ENCODE peak calls at places on chromosome X, in ten cellular contexts. K is Right ventricle myocardium superior, O is iPS DF 6.9, T is psoas muscle, B is SW 1271, V is NCI-H1092, X is NCI-H524, H is NCI-H2227 treated with DMSO at 0.1 percent for 48 hours, M is adrenal gland, F is renal cortical epithelial cell. Z is an unnamed sample.

GRCh38 chrX:1164322-1165288 is 47.8 kb downstream of the CRLF2 start:
- DNase-seq in B (no peak), X (no peak), K (no peak), F (no peak), V (no peak), M (peak), T (no peak), O (no peak), H (no peak), Z (no peak)

GRCh38 chrX:124238268-124238667 is 94.2 kb upstream of the TEX13D start:
- DNase-seq in H (no peak), F (no peak), O (no peak), M (no peak), K (no peak), V (no peak), T (no peak), B (no peak), X (no peak), Z (no peak)

GRCh38 chrX:10484683-10485247 is 135.6 kb downstream of the MID1 start:
- DNase-seq in M (no peak), V (no peak), X (peak), T (no peak), K (no peak), B (no peak), H (no peak), O (no peak), F (peak), Z (no peak)

GRCh38 chrX:143635915-143636314 is at the start of gene SLITRK4:
- DNase-seq in V (no peak), M (peak), T (no peak), O (peak), B (no peak), F (peak), X (peak), K (no peak), H (no peak), Z (no peak)

GRCh38 chrX:21479695-21480280 is 105.6 kb downstream of the CNKSR2 start:
- DNase-seq in O (peak), X (peak), T (no peak), V (peak), B (peak), K (no peak), H (peak), F (peak), M (no peak), Z (peak)

GRCh38 chrX:40099046-40099968 is 1.5 kb upstream of the BCOR start:
- DNase-seq in F (no peak), O (no peak), T (peak), V (peak), M (peak), B (peak), X (peak), K (peak), H (peak), Z (no peak)

GRCh38 chrX:129984196-129984962 is 1.9 kb downstream of the BCORL1 start:
- DNase-seq in X (no peak), F (no peak), B (peak), M (peak), K (peak), V (no peak), H (peak), T (peak), O (no peak), Z (no peak)

GRCh38 chrX:39204945-39205344 is 403.7 kb downstream of the MID1IP1 start:
- DNase-seq in F (peak), M (no peak), B (no peak), T (no peak), K (no peak), V (no peak), H (no peak), X (no peak), O (no peak), Z (no peak)

GRCh38 chrX:46208225-46208854 is 336.9 kb downstream of the ZNF674 start:
- DNase-seq in F (peak), X (no peak), V (no peak), B (no peak), H (no peak), T (no peak), K (no peak), M (no peak), O (no peak), Z (no peak)

GRCh38 chrX:104270212-104270611 is 15.5 kb upstream of the ESX1 start:
- DNase-seq in O (no peak), B (no peak), V (no peak), K (no peak), H (no peak), M (no peak), T (no peak), X (peak), F (no peak), Z (no peak)

GRCh38 chrX:142249721-142250120 is 44.6 kb upstream of the MAGEC2 start:
- DNase-seq in V (no peak), B (no peak), O (no peak), H (no peak), K (no peak), M (no peak), X (no peak), F (no peak), T (no peak), Z (no peak)

GRCh38 chrX:72545990-72546389 is 26.7 kb downstream of the HDAC8 start:
- DNase-seq in B (no peak), O (no peak), K (no peak), V (peak), T (no peak), F (peak), M (no peak), X (no peak), H (no peak), Z (no peak)

GRCh38 chrX:100652266-100652665 is 8.3 kb downstream of the SRPX2 start:
- DNase-seq in T (no peak), M (no peak), O (no peak), F (no peak), V (no peak), B (no peak), K (no peak), X (no peak), H (no peak), Z (no peak)

GRCh38 chrX:9160698-9161329 is 126.9 kb upstream of the FAM9B start:
- DNase-seq in V (no peak), T (no peak), X (no peak), F (no peak), M (no peak), B (no peak), O (no peak), H (no peak), K (no peak), Z (no peak)

GRCh38 chrX:149286940-149287349 is 218.2 kb downstream of the IDS start:
- DNase-seq in V (peak), F (peak), H (peak), X (peak), K (no peak), T (no peak), O (peak), B (peak), M (peak), Z (no peak)

GRCh38 chrX:70030242-70030823 is 19.4 kb downstream of the AWAT2 start:
- DNase-seq in H (peak), T (no peak), M (peak), K (no peak), V (peak), X (peak), F (peak), B (peak), O (peak), Z (peak)

GRCh38 chrX:109384569-109385174 is 97.2 kb downstream of the GUCY2F start:
- DNase-seq in H (no peak), V (no peak), K (no peak), M (no peak), F (peak), B (no peak), X (peak), T (no peak), O (no peak), Z (no peak)

GRCh38 chrX:20487227-20487626 is 220.5 kb upstream of the RPS6KA3 start:
- DNase-seq in B (no peak), V (no peak), M (no peak), K (no peak), F (peak), T (no peak), O (no peak), X (no peak), H (no peak), Z (no peak)

GRCh38 chrX:141952603-141953002 is 48.9 kb downstream of the MAGEC1 start:
- DNase-seq in F (no peak), K (no peak), H (no peak), T (no peak), O (no peak), M (no peak), V (no peak), X (no peak), B (no peak), Z (no peak)

GRCh38 chrX:147848009-147848408 is 63.7 kb upstream of the FMR1 start:
- DNase-seq in F (no peak), V (no peak), X (no peak), K (no peak), H (no peak), M (no peak), O (no peak), B (no peak), T (no peak), Z (no peak)